ENCODE peak calls at places on chromosomes 3 and 15, in six cellular contexts. One of them, this sample, is unnamed.

GRCh38 chr15:50119063-50119700 is at the start of gene ATP8B4:
- DNase-seq in fibroblast of lung: no peak
- DNase-seq in stimulated activated CD4-positive, alpha-beta T cell treated with anti-CD3 and anti-CD28 coated beads, Interleukin-2, amount 100 ng/mL, for 48 hours: no peak
- DNase-seq in astrocyte of the spinal cord: no peak
- DNase-seq in HFF-Myc: no peak
- DNase-seq in occipital lobe: no peak
- DNase-seq in this sample: no peak

GRCh38 chr3:36991923-36992805 is 767 bp downstream of the EPM2AIP1 start:
- DNase-seq in fibroblast of lung: peak
- DNase-seq in stimulated activated CD4-positive, alpha-beta T cell treated with anti-CD3 and anti-CD28 coated beads, Interleukin-2, amount 100 ng/mL, for 48 hours: no peak
- DNase-seq in astrocyte of the spinal cord: peak
- DNase-seq in HFF-Myc: peak
- DNase-seq in occipital lobe: no peak
- DNase-seq in this sample: peak

GRCh38 chr15:34987182-34987488 is 952 bp downstream of the ZNF770 start:
- DNase-seq in fibroblast of lung: no peak
- DNase-seq in stimulated activated CD4-positive, alpha-beta T cell treated with anti-CD3 and anti-CD28 coated beads, Interleukin-2, amount 100 ng/mL, for 48 hours: no peak
- DNase-seq in astrocyte of the spinal cord: no peak
- DNase-seq in HFF-Myc: no peak
- DNase-seq in occipital lobe: no peak
- DNase-seq in this sample: no peak

GRCh38 chr3:195761503-195762248 is 40.9 kb downstream of the MUC20 start:
- DNase-seq in fibroblast of lung: no peak
- DNase-seq in stimulated activated CD4-positive, alpha-beta T cell treated with anti-CD3 and anti-CD28 coated beads, Interleukin-2, amount 100 ng/mL, for 48 hours: no peak
- DNase-seq in astrocyte of the spinal cord: no peak
- DNase-seq in HFF-Myc: no peak
- DNase-seq in occipital lobe: no peak
- DNase-seq in this sample: peak

GRCh38 chr3:49607105-49607591 is 52.9 kb downstream of the BSN start:
- DNase-seq in fibroblast of lung: no peak
- DNase-seq in stimulated activated CD4-positive, alpha-beta T cell treated with anti-CD3 and anti-CD28 coated beads, Interleukin-2, amount 100 ng/mL, for 48 hours: no peak
- DNase-seq in astrocyte of the spinal cord: no peak
- DNase-seq in HFF-Myc: no peak
- DNase-seq in occipital lobe: no peak
- DNase-seq in this sample: no peak

GRCh38 chr3:188396251-188396650 is 242.3 kb downstream of the LPP start:
- DNase-seq in fibroblast of lung: no peak
- DNase-seq in stimulated activated CD4-positive, alpha-beta T cell treated with anti-CD3 and anti-CD28 coated beads, Interleukin-2, amount 100 ng/mL, for 48 hours: no peak
- DNase-seq in astrocyte of the spinal cord: no peak
- DNase-seq in HFF-Myc: no peak
- DNase-seq in occipital lobe: no peak
- DNase-seq in this sample: no peak

GRCh38 chr3:166634091-166634746 is 745.9 kb downstream of the ZBBX start:
- DNase-seq in fibroblast of lung: no peak
- DNase-seq in stimulated activated CD4-positive, alpha-beta T cell treated with anti-CD3 and anti-CD28 coated beads, Interleukin-2, amount 100 ng/mL, for 48 hours: no peak
- DNase-seq in astrocyte of the spinal cord: no peak
- DNase-seq in HFF-Myc: no peak
- DNase-seq in occipital lobe: no peak
- DNase-seq in this sample: no peak

GRCh38 chr3:60240558-60240957 is 1010.7 kb downstream of the FHIT start:
- DNase-seq in fibroblast of lung: no peak
- DNase-seq in stimulated activated CD4-positive, alpha-beta T cell treated with anti-CD3 and anti-CD28 coated beads, Interleukin-2, amount 100 ng/mL, for 48 hours: no peak
- DNase-seq in astrocyte of the spinal cord: no peak
- DNase-seq in HFF-Myc: no peak
- DNase-seq in occipital lobe: no peak
- DNase-seq in this sample: no peak

GRCh38 chr15:37891754-37892368 is 42.6 kb upstream of the TMCO5A start:
- DNase-seq in fibroblast of lung: peak
- DNase-seq in stimulated activated CD4-positive, alpha-beta T cell treated with anti-CD3 and anti-CD28 coated beads, Interleukin-2, amount 100 ng/mL, for 48 hours: no peak
- DNase-seq in astrocyte of the spinal cord: peak
- DNase-seq in HFF-Myc: peak
- DNase-seq in occipital lobe: peak
- DNase-seq in this sample: no peak

GRCh38 chr3:123778525-123778924 is 105.6 kb downstream of the MYLK start:
- DNase-seq in fibroblast of lung: no peak
- DNase-seq in stimulated activated CD4-positive, alpha-beta T cell treated with anti-CD3 and anti-CD28 coated beads, Interleukin-2, amount 100 ng/mL, for 48 hours: no peak
- DNase-seq in astrocyte of the spinal cord: no peak
- DNase-seq in HFF-Myc: no peak
- DNase-seq in occipital lobe: no peak
- DNase-seq in this sample: no peak

GRCh38 chr3:127329647-127330285 is 41.9 kb upstream of the PRR20G start:
- DNase-seq in fibroblast of lung: no peak
- DNase-seq in stimulated activated CD4-positive, alpha-beta T cell treated with anti-CD3 and anti-CD28 coated beads, Interleukin-2, amount 100 ng/mL, for 48 hours: no peak
- DNase-seq in astrocyte of the spinal cord: no peak
- DNase-seq in HFF-Myc: no peak
- DNase-seq in occipital lobe: no peak
- DNase-seq in this sample: no peak

This sample was measured in suprapubic skin.